ENCODE peak calls at places on chromosomes 7 and 10, in eight cellular contexts. G is NCI-H146; O is DND-41; V is stimulated activated naive CD8-positive, alpha-beta T cell treated with anti-CD3 and anti-CD28 coated beads, Interleukin-15, Interleukin-2, amounts not matched to agents 100 U/mL and 50 U/mL, for 24 hours; H is astrocyte of the spinal cord; Y is ELR; E is T follicular helper cell; B is activated T-helper 1 cell treated with anti-CD3 and anti-CD28 coated beads, Interleukin-12 subunit alpha, Interleukin-12 subunit beta, Interleukin-2, Interleukin-4 antibody, amounts not matched to agents 30 ng/mL and 10 ng/mL and 1 ng/mL, durations not matched to agents 14 hours and 24 hours and 36 hours. A is an unnamed sample.

GRCh38 chr7:130154501-130155317 is 50.5 kb downstream of the TMEM209 start:
- DNase-seq in G (peak), O (no peak), V (no peak), H (no peak), Y (peak), E (no peak), B (no peak), A (peak)

GRCh38 chr7:4606776-4607175 is 75.3 kb upstream of the FOXK1 start:
- DNase-seq in G (peak), O (no peak), V (no peak), H (no peak), Y (no peak), E (no peak), B (no peak), A (no peak)

GRCh38 chr7:148686312-148686937 is 12.3 kb upstream of the CUL1 start:
- DNase-seq in G (no peak), O (no peak), V (no peak), H (no peak), Y (no peak), E (no peak), B (no peak), A (no peak)

GRCh38 chr10:775245-776075 is 86.0 kb upstream of the DIP2C start:
- DNase-seq in G (no peak), O (no peak), V (no peak), H (no peak), Y (peak), E (no peak), B (no peak), A (no peak)

GRCh38 chr7:111238891-111239290 is 148.0 kb downstream of the LRRN3 start:
- DNase-seq in G (no peak), O (no peak), V (no peak), H (peak), Y (no peak), E (no peak), B (no peak), A (no peak)

GRCh38 chr10:122113161-122113944 is 124.4 kb downstream of the TACC2 start:
- DNase-seq in G (peak), O (no peak), V (peak), H (peak), Y (peak), E (no peak), B (no peak), A (no peak)

GRCh38 chr10:470339-471003 is 219.0 kb downstream of the DIP2C start:
- DNase-seq in G (no peak), O (no peak), V (peak), H (no peak), Y (no peak), E (peak), B (no peak), A (peak)

GRCh38 chr10:71476249-71477011 is 79.7 kb downstream of the CDH23 start:
- DNase-seq in G (no peak), O (no peak), V (no peak), H (no peak), Y (no peak), E (no peak), B (no peak), A (no peak)

GRCh38 chr10:70576803-70577517 is 25.6 kb downstream of the PRF1 start:
- DNase-seq in G (no peak), O (no peak), V (no peak), H (peak), Y (peak), E (no peak), B (no peak), A (no peak)

GRCh38 chr7:85074-85945 is 107.1 kb upstream of the FAM20C start:
- DNase-seq in G (no peak), O (no peak), V (no peak), H (peak), Y (no peak), E (no peak), B (no peak), A (no peak)

GRCh38 chr7:81075150-81075549 is 156.3 kb upstream of the SEMA3C start:
- DNase-seq in G (no peak), O (no peak), V (no peak), H (peak), Y (peak), E (no peak), B (no peak), A (no peak)

GRCh38 chr7:107813524-107813923 is 10.5 kb upstream of the SLC26A3 start:
- DNase-seq in G (no peak), O (no peak), V (peak), H (no peak), Y (no peak), E (no peak), B (no peak), A (no peak)

GRCh38 chr10:131188494-131188893 is 123.0 kb downstream of the TCERG1L start:
- DNase-seq in G (no peak), O (no peak), V (no peak), H (no peak), Y (no peak), E (no peak), B (no peak), A (no peak)

GRCh38 chr10:114498413-114499111 is 94.3 kb upstream of the AFAP1L2 start:
- DNase-seq in G (no peak), O (no peak), V (no peak), H (no peak), Y (no peak), E (no peak), B (no peak), A (no peak)

GRCh38 chr7:119413314-119413805 is 859.6 kb upstream of the KCND2 start:
- DNase-seq in G (no peak), O (no peak), V (no peak), H (no peak), Y (no peak), E (no peak), B (no peak), A (no peak)